ENCODE peak calls at places on chromosome 1, in nine cellular contexts. L is activated T-helper 1 cell treated with anti-CD3 and anti-CD28 coated beads, Interleukin-12 subunit alpha, Interleukin-12 subunit beta, Interleukin-2, Interleukin-4 antibody, amounts not matched to agents 30 ng/mL and 10 ng/mL and 1 ng/mL, durations not matched to agents 14 hours and 24 hours and 36 hours; J is iris pigment epithelial cell; Y is HS-27A; K is C1 segment of cervical spinal cord; G is nephron progenitor cell; T is GM20000; D is stimulated activated CD4-positive, alpha-beta T cell treated with anti-CD3 and anti-CD28 coated beads, TNF-alpha, amount 100 ng/mL, for 24 hours; O is mesenteric fat pad. I is an unnamed sample.

GRCh38 chr1:220908757-220909156 is 29.5 kb downstream of the HLX start:
- DNase-seq in K (no peak), J (peak), G (no peak), Y (no peak), T (peak), L (no peak), D (no peak), O (no peak), I (no peak)

GRCh38 chr1:226985839-226986463 is 45.9 kb downstream of the COQ8A start:
- DNase-seq in Y (no peak), J (no peak), O (no peak), K (no peak), G (no peak), D (no peak), T (peak), L (no peak), I (no peak)

GRCh38 chr1:42282024-42282579 is 52.9 kb downstream of the FOXJ3 start:
- DNase-seq in J (peak), D (no peak), T (no peak), Y (no peak), O (no peak), L (no peak), K (no peak), G (no peak), I (no peak)

GRCh38 chr1:19458815-19459417 is 26.4 kb downstream of the CAPZB start:
- DNase-seq in T (no peak), G (no peak), O (no peak), D (no peak), Y (no peak), J (no peak), L (no peak), K (no peak), I (no peak)

GRCh38 chr1:204563324-204563723 is 47.1 kb downstream of the MDM4 start:
- DNase-seq in Y (no peak), O (no peak), D (no peak), K (no peak), L (no peak), T (no peak), G (no peak), J (no peak), I (no peak)

GRCh38 chr1:6638226-6638625 is 13.6 kb downstream of the THAP3 start:
- DNase-seq in G (no peak), Y (no peak), J (peak), D (no peak), T (no peak), K (no peak), O (peak), L (no peak), I (no peak)

GRCh38 chr1:21624577-21625389 is 44.4 kb downstream of the RAP1GAP start:
- DNase-seq in Y (no peak), D (no peak), T (no peak), K (peak), O (no peak), G (no peak), L (no peak), J (no peak), I (no peak)

GRCh38 chr1:72137665-72138064 is 144.7 kb downstream of the NEGR1 start:
- DNase-seq in O (no peak), L (no peak), K (no peak), Y (no peak), G (no peak), D (no peak), T (no peak), J (no peak), I (no peak)

GRCh38 chr1:179231923-179232322 is 2.4 kb upstream of the ABL2 start:
- DNase-seq in J (peak), T (no peak), L (no peak), G (no peak), O (no peak), K (no peak), D (no peak), Y (peak), I (no peak)

GRCh38 chr1:145979746-145980435 is 15.4 kb downstream of the POLR3GL start:
- DNase-seq in O (no peak), G (no peak), J (no peak), Y (no peak), D (no peak), T (no peak), K (no peak), L (no peak), I (no peak)

GRCh38 chr1:228315945-228316588 is 90.6 kb downstream of the TRIM11 start:
- DNase-seq in T (no peak), Y (no peak), G (no peak), O (peak), J (no peak), K (no peak), D (no peak), L (no peak), I (no peak)

GRCh38 chr1:184362876-184363275 is 24.0 kb upstream of the C1orf21 start:
- DNase-seq in G (no peak), T (no peak), O (no peak), Y (no peak), D (no peak), K (no peak), L (no peak), J (peak), I (no peak)

GRCh38 chr1:185040333-185040732 is 5.0 kb upstream of the RNF2 start:
- DNase-seq in K (no peak), D (no peak), L (no peak), O (no peak), G (no peak), J (no peak), Y (no peak), T (no peak), I (no peak)

GRCh38 chr1:170461762-170462384 is 70.1 kb upstream of the GORAB start:
- DNase-seq in Y (no peak), J (peak), G (no peak), L (no peak), K (no peak), O (no peak), T (no peak), D (no peak), I (no peak)

GRCh38 chr1:117665523-117666274 is 59.9 kb downstream of the TENT5C start:
- DNase-seq in J (no peak), K (no peak), T (no peak), O (no peak), L (no peak), Y (no peak), D (no peak), G (no peak), I (no peak)

GRCh38 chr1:72412286-72412685 is 129.9 kb upstream of the NEGR1 start:
- DNase-seq in L (no peak), T (no peak), J (peak), G (no peak), O (no peak), K (no peak), D (no peak), Y (peak), I (no peak)

GRCh38 chr1:159092398-159092760 is 15.8 kb upstream of the AIM2 start:
- DNase-seq in D (no peak), T (no peak), J (no peak), G (no peak), Y (no peak), L (no peak), K (no peak), O (no peak), I (no peak)

GRCh38 chr1:175804556-175804955 is 61.2 kb upstream of the TNR start:
- DNase-seq in D (no peak), Y (no peak), J (no peak), G (no peak), K (no peak), O (no peak), T (no peak), L (no peak), I (no peak)

GRCh38 chr1:213014642-213015041 is 1.0 kb downstream of the ANGEL2 start:
- DNase-seq in J (peak), D (no peak), T (no peak), Y (peak), L (no peak), K (no peak), G (no peak), O (no peak), I (no peak)

GRCh38 chr1:171884475-171884874 is 43.2 kb downstream of the DNM3 start:
- DNase-seq in O (no peak), Y (no peak), G (no peak), L (no peak), K (no peak), D (no peak), J (no peak), T (no peak), I (no peak)

GRCh38 chr1:159839135-159839849 is 12.6 kb downstream of the SLAMF8 start:
- DNase-seq in K (no peak), J (no peak), D (no peak), G (no peak), O (no peak), T (peak), Y (no peak), L (no peak), I (no peak)

GRCh38 chr1:230425252-230426061 is 675 bp downstream of the PGBD5 start:
- DNase-seq in L (no peak), G (peak), K (no peak), Y (no peak), J (peak), O (no peak), D (no peak), T (no peak), I (no peak)

GRCh38 chr1:231000201-231000600 is 21.3 kb downstream of the ARV1 start:
- DNase-seq in G (no peak), K (no peak), Y (no peak), T (no peak), J (no peak), O (no peak), D (no peak), L (no peak), I (no peak)

GRCh38 chr1:208235983-208236761 is 8.0 kb downstream of the PLXNA2 start:
- DNase-seq in Y (no peak), O (no peak), L (no peak), T (peak), G (no peak), D (no peak), J (peak), K (no peak), I (peak)

GRCh38 chr1:218459878-218460277 is 114.7 kb downstream of the TGFB2 start:
- DNase-seq in K (no peak), G (no peak), O (no peak), L (no peak), J (peak), T (no peak), D (no peak), Y (peak), I (no peak)

GRCh38 chr1:150550222-150551048 is 1.2 kb downstream of the ADAMTSL4 start:
- DNase-seq in O (no peak), Y (no peak), T (no peak), D (no peak), G (no peak), L (no peak), J (no peak), K (no peak), I (no peak)

GRCh38 chr1:39842726-39843305 is 40.5 kb downstream of the TRIT1 start:
- DNase-seq in Y (no peak), G (no peak), O (no peak), L (no peak), D (no peak), T (no peak), K (no peak), J (no peak), I (no peak)

GRCh38 chr1:61141288-61142044 is 59.1 kb downstream of the NFIA start:
- DNase-seq in G (no peak), J (peak), O (no peak), T (no peak), L (no peak), Y (no peak), K (no peak), D (no peak), I (no peak)

GRCh38 chr1:109923131-109923945 is 12.7 kb downstream of the CSF1 start:
- DNase-seq in G (no peak), T (peak), K (no peak), Y (no peak), O (peak), D (no peak), J (peak), L (no peak), I (no peak)

GRCh38 chr1:70072239-70072751 is 133.1 kb downstream of the LRRC40 start:
- DNase-seq in O (no peak), D (no peak), J (peak), L (no peak), Y (no peak), G (no peak), T (no peak), K (no peak), I (no peak)

GRCh38 chr1:203448521-203449061 is 27.0 kb upstream of the PRELP start:
- DNase-seq in K (no peak), T (no peak), O (no peak), Y (no peak), D (no peak), G (peak), L (no peak), J (peak), I (no peak)

I was measured in immature natural killer cell.